ENCODE peak calls at places on chromosomes 3 and 15, in nine cellular contexts. G is MV-4-11; P is CD8-positive, alpha-beta T cell; I is hypothalamus; O is NCI-H1092; M is activated T-cell treated with anti-CD3 and anti-CD28 coated beads, Interleukin-2, amount 50 U/mL, for 72 hours; X is AG20443; A is stimulated activated CD4-positive, alpha-beta T cell treated with anti-CD3 and anti-CD28 coated beads, TNF-alpha, amount 100 ng/mL, for 4 hours; Q is NCI-H460. R is an unnamed sample.

GRCh38 chr15:80536231-80536630 is 132.0 kb downstream of the ARNT2 start:
- DNase-seq in G (no peak), I (no peak), Q (no peak), M (no peak), O (peak), X (no peak), P (no peak), A (no peak), R (no peak)

GRCh38 chr3:44100298-44100695 is 141.4 kb upstream of the TOPAZ1 start:
- DNase-seq in Q (no peak), I (no peak), M (no peak), P (no peak), X (no peak), O (no peak), G (no peak), A (no peak), R (no peak)

GRCh38 chr15:56715220-56715619 is 18.1 kb downstream of the ZNF280D start:
- DNase-seq in M (no peak), O (no peak), X (no peak), I (no peak), G (no peak), Q (no peak), A (no peak), P (no peak), R (no peak)

GRCh38 chr15:44501768-44502366 is 35.1 kb upstream of the EIF3J start:
- DNase-seq in X (peak), A (no peak), P (no peak), O (no peak), G (peak), I (no peak), Q (peak), M (no peak), R (no peak)

GRCh38 chr15:29857196-29857595 is 34.9 kb upstream of the TJP1 start:
- DNase-seq in P (no peak), G (no peak), M (no peak), A (no peak), I (no peak), X (no peak), Q (no peak), O (no peak), R (no peak)

GRCh38 chr15:74373056-74373650 is 5.7 kb upstream of the CYP11A1 start:
- DNase-seq in A (no peak), X (no peak), G (no peak), O (no peak), P (no peak), M (no peak), Q (no peak), I (no peak), R (no peak)

GRCh38 chr3:79598594-79598993 is 169.2 kb downstream of the ROBO1 start:
- DNase-seq in A (no peak), G (no peak), Q (no peak), M (no peak), P (no peak), O (peak), X (no peak), I (no peak), R (no peak)

GRCh38 chr3:149362361-149362760 is 15.1 kb downstream of the TM4SF1 start:
- DNase-seq in G (no peak), M (no peak), Q (no peak), O (no peak), A (no peak), X (no peak), I (no peak), P (no peak), R (no peak)

GRCh38 chr3:61650276-61650675 is 88.9 kb downstream of the PTPRG start:
- DNase-seq in X (peak), P (no peak), M (no peak), G (no peak), Q (no peak), A (no peak), I (no peak), O (no peak), R (no peak)

GRCh38 chr15:28885630-28886430 is at the start of gene APBA2:
- DNase-seq in A (no peak), Q (peak), M (peak), X (peak), O (peak), I (peak), G (no peak), P (peak), R (peak)

GRCh38 chr3:115513411-115513800 is 109.9 kb upstream of the GAP43 start:
- DNase-seq in Q (no peak), P (no peak), X (no peak), O (no peak), I (no peak), M (no peak), G (no peak), A (no peak), R (no peak)

GRCh38 chr15:77819271-77819806 is 186.6 kb upstream of the LINGO1 start:
- DNase-seq in X (peak), M (no peak), P (no peak), Q (no peak), A (no peak), I (no peak), G (no peak), O (peak), R (no peak)

GRCh38 chr3:31053299-31053698 is 158.8 kb upstream of the GADL1 start:
- DNase-seq in P (no peak), G (no peak), A (no peak), I (no peak), X (no peak), Q (no peak), O (no peak), M (no peak), R (no peak)

GRCh38 chr15:79339588-79340314 is 28.8 kb downstream of the TMED3 start:
- DNase-seq in O (no peak), P (no peak), I (no peak), Q (peak), G (peak), A (no peak), X (peak), M (no peak), R (no peak)

GRCh38 chr3:187367561-187368103 is 553 bp upstream of the RTP4 start:
- DNase-seq in X (no peak), M (no peak), A (no peak), G (no peak), O (no peak), I (peak), P (peak), Q (no peak), R (no peak)

GRCh38 chr15:63598467-63599400 is 1.5 kb downstream of the FBXL22 start:
- DNase-seq in I (no peak), M (no peak), Q (no peak), O (no peak), A (no peak), P (no peak), X (no peak), G (no peak), R (no peak)

GRCh38 chr15:67067930-67068542 is 2.6 kb downstream of the SMAD3 start:
- DNase-seq in P (no peak), X (no peak), O (no peak), A (no peak), G (no peak), Q (no peak), M (no peak), I (no peak), R (no peak)

GRCh38 chr3:159263750-159264561 is 462.1 kb downstream of the MFSD1 start:
- DNase-seq in A (no peak), G (peak), O (no peak), M (peak), I (no peak), Q (peak), X (peak), P (no peak), R (no peak)

GRCh38 chr3:114052216-114052615 is 4.1 kb downstream of the CCDC191 start:
- DNase-seq in O (no peak), P (no peak), I (no peak), M (no peak), G (no peak), X (peak), Q (no peak), A (no peak), R (no peak)

GRCh38 chr15:36323607-36324006 is 255.8 kb upstream of the CDIN1 start:
- DNase-seq in X (no peak), M (no peak), A (no peak), Q (no peak), I (no peak), G (no peak), P (no peak), O (no peak), R (no peak)

GRCh38 chr3:24086597-24087369 is 141.7 kb downstream of the NR1D2 start:
- DNase-seq in X (peak), G (no peak), A (no peak), O (peak), P (no peak), I (no peak), Q (no peak), M (no peak), R (no peak)

GRCh38 chr3:28322464-28322863 is 26.1 kb upstream of the ZCWPW2 start:
- DNase-seq in O (no peak), A (no peak), I (no peak), G (no peak), X (peak), M (no peak), P (no peak), Q (no peak), R (no peak)

GRCh38 chr3:71718069-71718468 is 7.1 kb downstream of the EIF4E3 start:
- DNase-seq in A (no peak), P (no peak), M (peak), G (no peak), O (no peak), Q (no peak), X (no peak), I (no peak), R (peak)

GRCh38 chr3:64022451-64023186 is 675 bp downstream of the PSMD6 start:
- DNase-seq in O (no peak), G (no peak), P (no peak), I (no peak), Q (no peak), A (no peak), M (peak), X (peak), R (no peak)

GRCh38 chr3:45337839-45338470 is 50.4 kb upstream of the LARS2 start:
- DNase-seq in I (no peak), M (no peak), A (no peak), G (no peak), O (no peak), Q (no peak), X (peak), P (no peak), R (no peak)

GRCh38 chr3:130582457-130583155 is 65.6 kb downstream of the COL6A6 start:
- DNase-seq in O (no peak), X (peak), I (no peak), P (no peak), G (no peak), A (no peak), M (no peak), Q (no peak), R (no peak)

R was measured in T-helper 17 cell.